ENCODE peak calls at places on chromosomes 5 and 9, in six cellular contexts. R is cardiac fibroblast, F is B cell, W is BE2C, E is coronary artery, N is astrocyte of the cerebellum. K is an unnamed sample.

GRCh38 chr5:125928663-125929062 is 494.5 kb upstream of the GRAMD2B start:
- DNase-seq in R (peak), F (no peak), W (no peak), E (no peak), N (no peak), K (no peak)

GRCh38 chr9:98241357-98242104 is 13.9 kb downstream of the TBC1D2 start:
- DNase-seq in R (no peak), F (no peak), W (no peak), E (no peak), N (no peak), K (no peak)

GRCh38 chr5:106964102-106964501 is 706.6 kb downstream of the EFNA5 start:
- DNase-seq in R (peak), F (no peak), W (no peak), E (no peak), N (peak), K (no peak)

GRCh38 chr9:134661299-134661698 is 19.7 kb downstream of the COL5A1 start:
- DNase-seq in R (no peak), F (no peak), W (no peak), E (no peak), N (no peak), K (no peak)

GRCh38 chr9:98099346-98099745 is 19.7 kb downstream of the TRIM14 start:
- DNase-seq in R (no peak), F (no peak), W (no peak), E (no peak), N (no peak), K (no peak)

GRCh38 chr9:102072061-102072764 is 333.8 kb upstream of the GRIN3A start:
- DNase-seq in R (no peak), F (no peak), W (no peak), E (no peak), N (no peak), K (no peak)

GRCh38 chr5:159913048-159913447 is 3.2 kb upstream of the ADRA1B start:
- DNase-seq in R (peak), F (no peak), W (no peak), E (no peak), N (no peak), K (peak)

GRCh38 chr9:133379153-133380086 is 3.3 kb downstream of the STKLD1 start:
- DNase-seq in R (no peak), F (no peak), W (no peak), E (no peak), N (no peak), K (no peak)

GRCh38 chr5:81283976-81284375 is 17.4 kb upstream of the ZCCHC9 start:
- DNase-seq in R (no peak), F (no peak), W (no peak), E (no peak), N (no peak), K (no peak)

GRCh38 chr5:83583859-83584258 is 112.3 kb downstream of the VCAN start:
- DNase-seq in R (peak), F (no peak), W (no peak), E (no peak), N (no peak), K (peak)

GRCh38 chr5:179823937-179824744 is 3.4 kb downstream of the SQSTM1 start:
- DNase-seq in R (no peak), F (peak), W (no peak), E (no peak), N (no peak), K (no peak)

GRCh38 chr9:29750062-29750461 is 2176.8 kb upstream of the C9orf72 start:
- DNase-seq in R (peak), F (no peak), W (no peak), E (no peak), N (peak), K (no peak)

GRCh38 chr5:60649288-60649917 is 50.6 kb downstream of the DEPDC1B start:
- DNase-seq in R (peak), F (no peak), W (peak), E (no peak), N (no peak), K (no peak)

GRCh38 chr9:120912958-120913672 is 13.5 kb downstream of the TRAF1 start:
- DNase-seq in R (no peak), F (no peak), W (no peak), E (no peak), N (no peak), K (no peak)

GRCh38 chr9:135822383-135822755 is 85.0 kb downstream of the CAMSAP1 start:
- DNase-seq in R (no peak), F (no peak), W (no peak), E (peak), N (no peak), K (no peak)

GRCh38 chr5:2335727-2336515 is 415.6 kb downstream of the IRX2 start:
- DNase-seq in R (no peak), F (no peak), W (no peak), E (no peak), N (no peak), K (no peak)

GRCh38 chr5:40480392-40480791 is 199.3 kb upstream of the PTGER4 start:
- DNase-seq in R (no peak), F (no peak), W (no peak), E (no peak), N (no peak), K (no peak)

GRCh38 chr9:35432076-35432475 is 57.8 kb upstream of the RUSC2 start:
- DNase-seq in R (no peak), F (no peak), W (no peak), E (no peak), N (no peak), K (no peak)

GRCh38 chr5:143976055-143976454 is 164.1 kb downstream of the HMHB1 start:
- DNase-seq in R (no peak), F (no peak), W (no peak), E (no peak), N (no peak), K (no peak)

GRCh38 chr9:38417003-38417965 is 7.0 kb downstream of the IGFBPL1 start:
- DNase-seq in R (no peak), F (no peak), W (peak), E (no peak), N (no peak), K (no peak)

GRCh38 chr5:137778772-137779564 is 24.8 kb upstream of the HNRNPA0 start:
- DNase-seq in R (peak), F (peak), W (no peak), E (no peak), N (peak), K (peak)

DNA sequence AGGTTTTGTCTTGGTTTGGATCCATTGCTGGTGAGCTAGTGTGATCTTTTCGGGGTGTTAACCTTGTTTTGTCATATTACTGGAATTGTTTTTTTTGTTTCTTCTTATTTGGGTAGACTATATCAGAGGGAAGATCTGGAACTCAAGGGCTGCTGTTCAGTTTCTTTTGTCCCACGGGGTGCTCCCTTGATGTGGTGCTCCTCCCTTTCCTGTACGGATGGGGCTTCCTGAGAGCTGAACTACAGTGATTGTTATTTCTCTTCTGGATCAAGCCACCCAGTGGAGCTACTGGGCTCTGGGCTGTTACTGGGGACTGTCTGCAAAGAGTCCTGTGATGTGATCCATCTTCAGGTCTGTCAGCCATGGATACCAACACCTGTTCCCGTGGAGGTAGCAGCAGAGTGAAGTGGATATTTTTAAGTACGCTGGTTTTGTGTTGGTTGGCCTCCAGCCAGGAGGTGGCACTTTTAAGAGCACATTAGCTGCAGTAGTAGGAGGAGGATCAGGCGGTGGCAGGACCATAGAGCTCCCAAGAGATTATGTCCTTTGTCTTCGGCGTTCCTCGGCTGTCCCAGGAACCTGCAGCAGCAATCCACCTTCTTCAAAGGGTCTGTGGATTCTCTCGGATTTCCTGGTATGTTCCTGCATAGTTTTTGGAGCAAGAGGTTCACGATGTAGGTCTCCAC is 27.2 kb downstream of the SCAMP1 start:
- DNase-seq in R (no peak), F (no peak), W (no peak), E (no peak), N (no peak), K (no peak)
- TF ChIP-seq CTCF in R (no peak), F (no peak), W (no peak), E (no peak), N (no peak), K (no peak)

GRCh38 chr5:130077007-130077406 is 172.7 kb downstream of the CHSY3 start:
- DNase-seq in R (no peak), F (no peak), W (no peak), E (no peak), N (no peak), K (no peak)
- TF ChIP-seq CTCF in R (peak), F (no peak), W (no peak), E (no peak), N (peak), K (peak)

GRCh38 chr9:110635589-110635988 is 33.0 kb upstream of the MUSK start:
- DNase-seq in R (no peak), F (no peak), W (no peak), E (no peak), N (no peak), K (no peak)

GRCh38 chr9:110640736-110641135 is 27.9 kb upstream of the MUSK start:
- DNase-seq in R (peak), F (no peak), W (no peak), E (no peak), N (no peak), K (no peak)

GRCh38 chr9:110641350-110641749 is 27.2 kb upstream of the MUSK start:
- DNase-seq in R (no peak), F (no peak), W (no peak), E (no peak), N (no peak), K (no peak)

DNA sequence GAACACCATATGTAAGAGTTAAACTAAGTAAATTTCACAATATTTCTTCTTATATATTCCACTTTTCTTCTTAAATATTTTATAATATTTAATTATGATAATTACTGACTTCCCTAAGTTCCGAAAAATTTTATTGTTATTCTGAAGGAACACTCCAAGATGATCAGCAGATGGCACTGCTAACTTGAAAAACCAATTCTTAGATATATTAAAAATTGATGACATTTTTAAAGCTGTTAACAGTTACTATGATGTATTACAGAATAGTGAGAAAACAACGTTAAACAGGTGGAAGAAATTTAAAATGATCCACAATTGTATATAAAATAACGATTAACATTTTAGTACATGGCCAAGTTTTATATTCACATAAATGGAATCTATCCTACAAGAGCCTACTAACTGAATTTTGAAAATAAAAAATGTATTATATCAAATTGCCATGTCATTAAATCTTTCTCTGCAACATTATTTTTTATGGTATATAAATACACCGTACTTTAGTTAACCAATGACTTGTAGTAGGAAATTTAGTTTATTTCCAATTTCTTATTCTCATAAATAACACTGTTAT is 30.1 kb upstream of the MUSK start:
- DNase-seq in R (peak), F (no peak), W (no peak), E (no peak), N (peak), K (no peak)
- TF ChIP-seq CTCF in R (peak), F (no peak), W (peak), E (peak), N (peak), K (peak)

GRCh38 chr5:127084656-127085055 is 11.4 kb upstream of the C5orf63 start:
- DNase-seq in R (no peak), F (no peak), W (no peak), E (no peak), N (no peak), K (no peak)
- TF ChIP-seq CTCF in R (no peak), F (no peak), W (no peak), E (no peak), N (no peak), K (no peak)

DNA sequence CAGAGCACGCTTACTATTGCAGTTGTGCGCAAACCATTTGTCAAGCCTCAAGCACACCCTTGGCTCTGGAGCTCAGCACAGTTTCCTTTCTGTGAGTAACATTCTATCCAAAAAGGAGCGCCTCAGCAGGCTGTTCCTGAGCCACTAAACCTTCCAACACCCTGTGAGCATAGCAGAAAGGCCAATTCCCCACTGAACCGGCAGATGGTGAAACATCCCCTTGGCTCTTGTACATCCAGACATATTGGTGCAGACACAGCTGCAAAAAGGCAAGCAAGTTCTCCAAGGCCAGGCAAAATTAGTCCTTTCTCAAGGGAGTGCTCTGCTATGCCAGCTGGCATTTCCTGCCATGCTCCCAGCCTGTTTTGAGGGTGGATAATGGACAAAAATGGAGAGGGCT is 44.1 kb upstream of the CEMIP2 start:
- DNase-seq in R (peak), F (no peak), W (peak), E (peak), N (no peak), K (no peak)
- TF ChIP-seq CTCF in R (peak), F (no peak), W (peak), E (no peak), N (peak), K (peak)

DNA sequence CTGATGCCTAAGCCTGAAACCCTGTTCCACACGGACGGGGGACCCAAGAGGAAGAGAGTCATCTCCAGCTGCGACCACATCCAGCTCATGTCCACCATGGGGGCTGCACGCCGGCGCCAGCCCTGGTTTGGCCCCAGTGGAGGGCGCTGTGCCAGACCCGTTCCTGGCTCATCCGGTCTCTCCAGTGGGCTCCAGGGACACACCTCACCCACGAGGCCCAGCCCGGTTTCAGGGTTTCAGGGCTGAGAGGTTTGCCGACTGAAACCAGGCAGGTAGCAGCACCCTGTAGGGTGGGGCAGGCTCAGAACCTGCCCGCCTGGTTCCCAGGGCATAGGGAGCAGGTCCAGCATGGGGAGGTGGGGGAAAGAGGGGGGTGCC is 71.4 kb upstream of the STXBP1 start:
- DNase-seq in R (no peak), F (no peak), W (no peak), E (no peak), N (no peak), K (no peak)
- TF ChIP-seq CTCF in R (no peak), F (no peak), W (no peak), E (no peak), N (no peak), K (peak)

GRCh38 chr9:87148391-87149237 is 201.3 kb upstream of the GAS1 start:
- DNase-seq in R (peak), F (no peak), W (peak), E (peak), N (peak), K (no peak)
- TF ChIP-seq CTCF in R (no peak), F (no peak), W (no peak), E (no peak), N (peak), K (peak)

GRCh38 chr5:14006823-14007510 is 62.5 kb upstream of the DNAH5 start:
- DNase-seq in R (no peak), F (no peak), W (no peak), E (no peak), N (no peak), K (no peak)
- TF ChIP-seq CTCF in R (peak), F (no peak), W (no peak), E (no peak), N (no peak), K (no peak)